ENCODE peak calls at places on chromosome 1, in ten cellular contexts. One of them, this sample, is unnamed.

GRCh38 chr1:219931033-219931432 is 2.7 kb upstream of the SLC30A10 start:
- DNase-seq in DND-41: no peak
- DNase-seq in ovary: no peak
- DNase-seq in transverse colon: no peak
- DNase-seq in uterus: no peak
- DNase-seq in fibroblast of lung: no peak
- DNase-seq in K562: no peak
- DNase-seq in pancreas: no peak
- DNase-seq in left lung: no peak
- DNase-seq in neural progenitor cell: no peak
- DNase-seq in this sample: no peak

GRCh38 chr1:202590975-202591411 is 119.3 kb downstream of the SYT2 start:
- DNase-seq in uterus: no peak
- DNase-seq in ovary: no peak
- DNase-seq in DND-41: no peak
- DNase-seq in neural progenitor cell: no peak
- DNase-seq in left lung: no peak
- DNase-seq in fibroblast of lung: no peak
- DNase-seq in transverse colon: no peak
- DNase-seq in K562: no peak
- DNase-seq in pancreas: no peak
- DNase-seq in this sample: no peak

GRCh38 chr1:29521846-29522580 is 285.7 kb downstream of the PTPRU start:
- DNase-seq in DND-41: no peak
- DNase-seq in fibroblast of lung: no peak
- DNase-seq in K562: no peak
- DNase-seq in pancreas: no peak
- DNase-seq in left lung: no peak
- DNase-seq in uterus: no peak
- DNase-seq in ovary: peak; percentile 2
- DNase-seq in neural progenitor cell: no peak
- DNase-seq in transverse colon: no peak
- DNase-seq in this sample: peak; percentile 51

GRCh38 chr1:64072089-64072835 is 131.2 kb upstream of the UBE2U start:
- DNase-seq in ovary: no peak
- DNase-seq in DND-41: no peak
- DNase-seq in pancreas: no peak
- DNase-seq in transverse colon: no peak
- DNase-seq in fibroblast of lung: peak; percentile 51
- DNase-seq in K562: no peak
- DNase-seq in uterus: no peak
- DNase-seq in left lung: no peak
- DNase-seq in neural progenitor cell: no peak
- DNase-seq in this sample: no peak

GRCh38 chr1:174800221-174800791 is 199.4 kb upstream of the CACYBP start:
- DNase-seq in transverse colon: no peak
- DNase-seq in ovary: peak; percentile 11
- DNase-seq in K562: no peak
- DNase-seq in pancreas: no peak
- DNase-seq in DND-41: no peak
- DNase-seq in neural progenitor cell: peak; percentile 23
- DNase-seq in left lung: no peak
- DNase-seq in fibroblast of lung: no peak
- DNase-seq in uterus: no peak
- DNase-seq in this sample: peak; percentile 28

GRCh38 chr1:145985502-145986439 is 10.6 kb downstream of the TXNIP start:
- DNase-seq in DND-41: no peak
- DNase-seq in left lung: peak; percentile 67
- DNase-seq in transverse colon: no peak
- DNase-seq in K562: no peak
- DNase-seq in uterus: peak; percentile 55
- DNase-seq in pancreas: peak; percentile 66
- DNase-seq in neural progenitor cell: no peak
- DNase-seq in ovary: no peak
- DNase-seq in fibroblast of lung: peak; percentile 83
- DNase-seq in this sample: peak; percentile 68

GRCh38 chr1:10943991-10944730 is 68.3 kb upstream of the TARDBP start:
- DNase-seq in transverse colon: peak; percentile 75
- DNase-seq in pancreas: no peak
- DNase-seq in K562: no peak
- DNase-seq in neural progenitor cell: no peak
- DNase-seq in left lung: no peak
- DNase-seq in ovary: no peak
- DNase-seq in fibroblast of lung: peak; percentile 34
- DNase-seq in DND-41: no peak
- DNase-seq in uterus: peak; percentile 22
- DNase-seq in this sample: no peak

GRCh38 chr1:226764533-226764932 is 25.5 kb upstream of the ITPKB start:
- DNase-seq in left lung: no peak
- DNase-seq in neural progenitor cell: no peak
- DNase-seq in uterus: no peak
- DNase-seq in transverse colon: no peak
- DNase-seq in fibroblast of lung: no peak
- DNase-seq in ovary: no peak
- DNase-seq in DND-41: no peak
- DNase-seq in pancreas: no peak
- DNase-seq in K562: no peak
- DNase-seq in this sample: no peak

GRCh38 chr1:229637746-229638145 is 11.7 kb downstream of the URB2 start:
- DNase-seq in uterus: no peak
- DNase-seq in transverse colon: no peak
- DNase-seq in DND-41: no peak
- DNase-seq in fibroblast of lung: no peak
- DNase-seq in K562: no peak
- DNase-seq in ovary: no peak
- DNase-seq in neural progenitor cell: no peak
- DNase-seq in pancreas: no peak
- DNase-seq in left lung: no peak
- DNase-seq in this sample: no peak

GRCh38 chr1:198007687-198008627 is 90.8 kb downstream of the LHX9 start:
- DNase-seq in K562: no peak
- DNase-seq in DND-41: no peak
- DNase-seq in left lung: no peak
- DNase-seq in uterus: no peak
- DNase-seq in fibroblast of lung: no peak
- DNase-seq in neural progenitor cell: no peak
- DNase-seq in ovary: no peak
- DNase-seq in pancreas: no peak
- DNase-seq in transverse colon: no peak
- DNase-seq in this sample: no peak

GRCh38 chr1:26991310-26992116 is 2.0 kb upstream of the TRNP1 start:
- DNase-seq in left lung: no peak
- DNase-seq in uterus: no peak
- DNase-seq in ovary: no peak
- DNase-seq in neural progenitor cell: no peak
- DNase-seq in pancreas: no peak
- DNase-seq in fibroblast of lung: peak; percentile 83
- DNase-seq in transverse colon: no peak
- DNase-seq in DND-41: no peak
- DNase-seq in K562: peak; percentile 49
- DNase-seq in this sample: no peak

GRCh38 chr1:12078938-12079861 is 16.1 kb downstream of the TNFRSF8 start:
- DNase-seq in K562: peak; percentile 74
- DNase-seq in uterus: peak; percentile 27
- DNase-seq in ovary: peak; percentile 62
- DNase-seq in transverse colon: no peak
- DNase-seq in DND-41: peak; percentile 64
- DNase-seq in neural progenitor cell: peak; percentile 75
- DNase-seq in left lung: no peak
- DNase-seq in fibroblast of lung: peak; percentile 58
- DNase-seq in pancreas: no peak
- DNase-seq in this sample: no peak

GRCh38 chr1:24849653-24850295 is 80.3 kb downstream of the RUNX3 start:
- DNase-seq in left lung: no peak
- DNase-seq in transverse colon: peak; percentile 42
- DNase-seq in fibroblast of lung: peak; percentile 49
- DNase-seq in DND-41: peak; percentile 26
- DNase-seq in uterus: no peak
- DNase-seq in pancreas: no peak
- DNase-seq in K562: no peak
- DNase-seq in neural progenitor cell: peak; percentile 65
- DNase-seq in ovary: no peak
- DNase-seq in this sample: no peak

GRCh38 chr1:161128591-161129420 is 3.7 kb downstream of the DEDD start:
- DNase-seq in ovary: no peak
- DNase-seq in left lung: no peak
- DNase-seq in neural progenitor cell: no peak
- DNase-seq in transverse colon: no peak
- DNase-seq in DND-41: no peak
- DNase-seq in pancreas: no peak
- DNase-seq in fibroblast of lung: no peak
- DNase-seq in uterus: no peak
- DNase-seq in K562: no peak
- DNase-seq in this sample: no peak

GRCh38 chr1:174550296-174550695 is 102.5 kb downstream of the GPR52 start:
- DNase-seq in K562: no peak
- DNase-seq in neural progenitor cell: no peak
- DNase-seq in left lung: no peak
- DNase-seq in DND-41: no peak
- DNase-seq in fibroblast of lung: no peak
- DNase-seq in transverse colon: no peak
- DNase-seq in uterus: no peak
- DNase-seq in ovary: no peak
- DNase-seq in pancreas: no peak
- DNase-seq in this sample: no peak

GRCh38 chr1:227883073-227883520 is 64.6 kb downstream of the WNT9A start:
- DNase-seq in left lung: no peak
- DNase-seq in pancreas: no peak
- DNase-seq in uterus: no peak
- DNase-seq in ovary: peak; percentile 7
- DNase-seq in transverse colon: no peak
- DNase-seq in fibroblast of lung: no peak
- DNase-seq in neural progenitor cell: no peak
- DNase-seq in K562: no peak
- DNase-seq in DND-41: peak; percentile 2
- DNase-seq in this sample: no peak

GRCh38 chr1:200240655-200241054 is 169.2 kb downstream of the ZNF281 start:
- DNase-seq in ovary: no peak
- DNase-seq in pancreas: no peak
- DNase-seq in left lung: peak; percentile 42
- DNase-seq in fibroblast of lung: no peak
- DNase-seq in K562: no peak
- DNase-seq in transverse colon: no peak
- DNase-seq in neural progenitor cell: no peak
- DNase-seq in uterus: no peak
- DNase-seq in DND-41: no peak
- DNase-seq in this sample: no peak

GRCh38 chr1:30844631-30845030 is 63.9 kb downstream of the SDC3 start:
- DNase-seq in transverse colon: no peak
- DNase-seq in pancreas: no peak
- DNase-seq in uterus: no peak
- DNase-seq in fibroblast of lung: no peak
- DNase-seq in ovary: no peak
- DNase-seq in K562: no peak
- DNase-seq in DND-41: no peak
- DNase-seq in left lung: no peak
- DNase-seq in neural progenitor cell: peak; percentile 82
- DNase-seq in this sample: no peak

GRCh38 chr1:248140846-248141245 is 4.1 kb upstream of the OR2M5 start:
- DNase-seq in pancreas: no peak
- DNase-seq in ovary: no peak
- DNase-seq in transverse colon: no peak
- DNase-seq in left lung: no peak
- DNase-seq in fibroblast of lung: no peak
- DNase-seq in uterus: no peak
- DNase-seq in neural progenitor cell: no peak
- DNase-seq in K562: no peak
- DNase-seq in DND-41: no peak
- DNase-seq in this sample: no peak
- H3K9me3 ChIP-seq in pancreas: no peaks in the 10 kb centered on the region
- H3K9me3 ChIP-seq in ovary: no peaks in the 10 kb centered on the region
- H3K9me3 ChIP-seq in transverse colon: no peaks in the 10 kb centered on the region
- H3K9me3 ChIP-seq in left lung: no peaks in the 10 kb centered on the region
- H3K9me3 ChIP-seq in fibroblast of lung: no peaks in the 10 kb centered on the region
- H3K9me3 ChIP-seq in uterus: no peaks in the 10 kb centered on the region
- H3K9me3 ChIP-seq in neural progenitor cell: peaks cover 30% of the 10 kb centered on the region
- H3K9me3 ChIP-seq in K562: no peaks in the 10 kb centered on the region
- H3K9me3 ChIP-seq in DND-41: no peaks in the 10 kb centered on the region
- H3K9me3 ChIP-seq in this sample: no peaks in the 10 kb centered on the region

DNA sequence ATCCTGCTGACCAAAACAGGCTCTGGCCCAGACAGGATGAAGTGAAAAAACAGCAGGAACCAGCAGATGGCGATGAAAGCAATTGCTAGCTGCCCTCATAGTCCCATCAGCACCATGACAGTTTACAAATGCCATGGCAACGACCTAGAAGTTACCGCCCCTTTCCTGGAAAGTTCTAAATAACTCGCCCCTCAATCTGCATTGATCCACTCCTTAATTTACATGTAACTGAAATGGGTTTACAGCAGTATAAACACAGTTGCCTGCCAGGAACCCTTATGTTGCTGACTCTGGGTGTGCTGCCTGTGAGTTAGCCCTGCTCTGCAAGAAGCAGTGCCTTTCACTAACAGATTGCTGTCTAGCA is 65.5 kb upstream of the CR1L start:
- DNase-seq in ovary: no peak
- DNase-seq in K562: peak; percentile 62
- DNase-seq in DND-41: peak; percentile 48
- DNase-seq in fibroblast of lung: peak; percentile 73
- DNase-seq in pancreas: peak; percentile 26
- DNase-seq in left lung: no peak
- DNase-seq in uterus: no peak
- DNase-seq in transverse colon: peak; percentile 29
- DNase-seq in neural progenitor cell: peak; percentile 77
- DNase-seq in this sample: no peak
- TF ChIP-seq CTCF in ovary: no peak
- TF ChIP-seq CTCF in K562: peak; percentile 90
- TF ChIP-seq CTCF in DND-41: peak; percentile 68
- TF ChIP-seq CTCF in fibroblast of lung: peak; percentile 74
- TF ChIP-seq CTCF in pancreas: peak; percentile 20
- TF ChIP-seq CTCF in left lung: peak; percentile 36
- TF ChIP-seq CTCF in uterus: no peak
- TF ChIP-seq CTCF in transverse colon: peak; percentile 40
- TF ChIP-seq CTCF in neural progenitor cell: peak; percentile 69
- TF ChIP-seq CTCF in this sample: no peak

DNA sequence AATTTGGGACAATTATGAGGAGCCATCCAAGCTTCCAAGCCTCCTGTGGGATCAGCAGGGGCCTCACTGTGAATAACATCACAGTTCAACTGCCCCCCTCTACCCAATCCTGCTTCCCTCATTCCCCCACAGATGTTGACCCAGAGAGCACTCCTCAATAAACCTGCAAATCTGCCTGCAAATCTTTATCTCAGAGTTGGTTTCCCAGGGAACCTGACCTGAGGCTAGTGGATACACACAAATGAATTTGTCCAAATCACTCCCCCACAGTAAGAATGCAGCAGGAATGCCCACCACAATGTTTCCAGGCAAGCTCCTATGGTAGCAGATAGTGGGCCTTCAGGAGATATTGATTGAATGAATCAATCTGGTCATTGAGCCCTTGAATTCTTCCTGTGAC is 56.4 kb upstream of the HIVEP3 start:
- DNase-seq in transverse colon: no peak
- DNase-seq in fibroblast of lung: no peak
- DNase-seq in neural progenitor cell: no peak
- DNase-seq in ovary: no peak
- DNase-seq in uterus: no peak
- DNase-seq in left lung: no peak
- DNase-seq in DND-41: no peak
- DNase-seq in pancreas: no peak
- DNase-seq in K562: no peak
- DNase-seq in this sample: no peak
- H3K4me1 ChIP-seq in transverse colon: no peaks in the 10 kb centered on the region
- H3K4me1 ChIP-seq in fibroblast of lung: no peaks in the 10 kb centered on the region
- H3K4me1 ChIP-seq in neural progenitor cell: no peaks in the 10 kb centered on the region
- H3K4me1 ChIP-seq in ovary: no peaks in the 10 kb centered on the region
- H3K4me1 ChIP-seq in uterus: no peaks in the 10 kb centered on the region
- H3K4me1 ChIP-seq in left lung: no peaks in the 10 kb centered on the region
- H3K4me1 ChIP-seq in DND-41: no peaks in the 10 kb centered on the region
- H3K4me1 ChIP-seq in pancreas: no peaks in the 10 kb centered on the region
- H3K4me1 ChIP-seq in K562: no peaks in the 10 kb centered on the region
- H3K4me1 ChIP-seq in this sample: no peaks in the 10 kb centered on the region

GRCh38 chr1:38950553-38950952 is 8.9 kb upstream of the RHBDL2 start:
- DNase-seq in left lung: no peak
- DNase-seq in fibroblast of lung: no peak
- DNase-seq in transverse colon: no peak
- DNase-seq in uterus: no peak
- DNase-seq in neural progenitor cell: no peak
- DNase-seq in DND-41: no peak
- DNase-seq in pancreas: no peak
- DNase-seq in K562: no peak
- DNase-seq in ovary: no peak
- DNase-seq in this sample: no peak
- H3K9me3 ChIP-seq in left lung: no peaks in the 10 kb centered on the region
- H3K9me3 ChIP-seq in fibroblast of lung: no peaks in the 10 kb centered on the region
- H3K9me3 ChIP-seq in transverse colon: no peaks in the 10 kb centered on the region
- H3K9me3 ChIP-seq in uterus: no peaks in the 10 kb centered on the region
- H3K9me3 ChIP-seq in neural progenitor cell: no peaks in the 10 kb centered on the region
- H3K9me3 ChIP-seq in DND-41: no peaks in the 10 kb centered on the region
- H3K9me3 ChIP-seq in pancreas: no peaks in the 10 kb centered on the region
- H3K9me3 ChIP-seq in K562: no peaks in the 10 kb centered on the region
- H3K9me3 ChIP-seq in ovary: no peaks in the 10 kb centered on the region
- H3K9me3 ChIP-seq in this sample: no peaks in the 10 kb centered on the region

This sample was measured in tibial artery.